ENCODE peak calls at places on chromosomes 4 and X, in eight cellular contexts. Y is ovary; D is esophagus muscularis mucosa; H is cardiac muscle cell; G is spleen; U is left ventricle myocardium inferior; K is mesenchymal stem cell; F is CD8-positive, alpha-beta memory T cell. P is an unnamed sample. For H3K4me1 and H3K36me3, the result is how much of the 10 kb centered on the place peaks cover.

GRCh38 chr4:1766336-1767057 is 26.6 kb upstream of the FGFR3 start:
- DNase-seq in F (no peak), U (no peak), D (no peak), G (no peak), Y (no peak), H (no peak), K (no peak), P (no peak)

GRCh38 chr4:159075531-159075932 is 27.3 kb upstream of the RAPGEF2 start:
- DNase-seq in G (no peak), D (no peak), F (no peak), U (no peak), Y (no peak), K (no peak), H (no peak), P (no peak)

GRCh38 chrX:88425739-88426138 is 321.3 kb upstream of the CPXCR1 start:
- DNase-seq in D (no peak), U (no peak), G (no peak), Y (no peak), F (no peak), H (no peak), K (no peak), P (no peak)

GRCh38 chr4:144531841-144532240 is 114.1 kb upstream of the HHIP start:
- DNase-seq in F (no peak), K (no peak), D (no peak), H (no peak), U (no peak), Y (no peak), G (no peak), P (no peak)

GRCh38 chr4:1530356-1530755 is 124.1 kb upstream of the NKX1-1 start:
- DNase-seq in H (no peak), U (no peak), D (no peak), Y (no peak), G (peak), F (peak), K (no peak), P (no peak)

GRCh38 chr4:16026155-16026761 is 57.6 kb downstream of the PROM1 start:
- DNase-seq in Y (no peak), G (no peak), H (peak), K (peak), D (no peak), U (no peak), F (no peak), P (no peak)

GRCh38 chr4:188439641-188440311 is 300.5 kb downstream of the TRIML1 start:
- DNase-seq in K (no peak), U (peak), Y (no peak), D (peak), H (peak), F (no peak), G (no peak), P (no peak)

GRCh38 chr4:138567696-138568095 is 325.5 kb upstream of the SLC7A11 start:
- DNase-seq in Y (no peak), U (no peak), G (no peak), F (no peak), D (no peak), H (no peak), K (peak), P (no peak)

GRCh38 chr4:108171541-108172230 is 3.0 kb upstream of the LEF1 start:
- DNase-seq in Y (no peak), F (peak), U (no peak), H (no peak), D (no peak), G (peak), K (peak), P (no peak)

GRCh38 chr4:176995-177394 is 52.7 kb downstream of the ZNF718 start:
- DNase-seq in F (no peak), Y (no peak), U (no peak), G (no peak), D (no peak), K (no peak), H (no peak), P (no peak)

DNA sequence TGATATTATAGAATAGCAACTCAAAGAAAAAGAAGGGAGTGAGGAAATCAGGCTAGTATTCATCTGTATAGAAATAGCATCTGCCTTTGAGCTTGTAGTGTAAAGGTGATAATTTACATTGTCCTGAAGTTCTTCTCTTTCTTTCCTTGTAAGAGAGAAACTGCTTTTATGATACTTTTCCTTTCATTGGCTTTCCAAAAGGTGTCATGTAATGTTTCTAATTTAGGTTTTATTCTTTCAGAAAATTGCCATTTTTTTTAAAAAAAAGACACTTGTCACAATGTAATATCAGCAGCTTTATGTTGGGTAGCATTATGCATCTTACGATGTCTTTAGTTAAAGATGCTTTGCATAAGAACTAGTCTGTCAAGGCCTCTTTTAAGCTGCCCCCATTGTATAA is 1153.8 kb upstream of the PCDH7 start:
- DNase-seq in Y (no peak), D (no peak), F (no peak), G (no peak), H (no peak), U (no peak), K (no peak), P (no peak)
- H3K4me1 ChIP-seq in Y (under half), D (under half), F (under half), G (under half), H (under half), U (under half), K (under half), P (under half)

GRCh38 chrX:134171661-134172587 is 65.1 kb upstream of the CCDC160 start:
- DNase-seq in H (peak), U (peak), F (peak), K (peak), G (peak), D (no peak), Y (peak), P (peak)

GRCh38 chrX:134174273-134174660 is 62.7 kb upstream of the CCDC160 start:
- DNase-seq in Y (no peak), G (no peak), F (no peak), K (no peak), U (no peak), H (no peak), D (no peak), P (no peak)

GRCh38 chrX:134174859-134175258 is 62.1 kb upstream of the CCDC160 start:
- DNase-seq in Y (no peak), H (no peak), D (no peak), K (no peak), U (no peak), G (no peak), F (no peak), P (no peak)

GRCh38 chrX:134172588-134173259 is 64.3 kb upstream of the CCDC160 start:
- DNase-seq in Y (peak), G (peak), K (peak), H (peak), D (no peak), U (peak), F (peak), P (no peak)

DNA sequence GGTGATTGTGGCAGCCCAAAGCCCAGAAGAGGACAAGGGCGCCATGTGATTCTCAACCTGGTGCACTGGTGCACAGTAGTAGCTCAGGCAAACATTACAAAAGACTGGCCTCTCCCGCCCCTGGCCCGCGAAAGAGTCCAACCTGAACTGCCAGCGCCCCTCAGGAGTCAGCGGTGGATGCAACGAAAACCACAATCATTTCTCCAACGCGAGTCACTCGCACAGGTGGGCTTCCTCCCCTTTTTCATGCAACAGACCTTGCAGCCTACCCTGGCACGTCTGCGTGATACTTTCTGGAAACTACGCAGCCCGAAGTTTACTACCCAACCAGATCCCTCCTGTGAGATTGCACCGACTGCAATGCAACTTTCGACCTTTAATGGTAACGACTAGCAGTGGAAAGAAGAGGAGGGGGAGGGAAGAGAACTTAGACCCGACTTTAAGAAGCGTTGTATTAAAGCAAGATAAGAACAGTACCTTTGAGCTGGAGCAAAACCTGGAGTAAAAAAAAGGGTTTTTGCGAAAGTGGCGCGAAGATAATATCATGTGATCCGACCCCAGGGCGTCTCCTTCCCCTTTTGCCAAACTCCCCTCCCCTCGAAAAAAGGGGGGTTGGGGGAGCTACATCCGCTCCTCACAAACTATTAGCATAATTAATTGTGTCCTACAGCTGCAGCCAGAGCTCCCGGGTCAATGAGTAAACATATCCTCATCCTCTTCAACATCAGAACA is 63.3 kb upstream of the CCDC160 start:
- DNase-seq in D (no peak), Y (no peak), F (no peak), U (no peak), H (no peak), G (peak), K (no peak), P (no peak)
- H3K27ac ChIP-seq in D (no peak), Y (no peak), F (no peak), U (no peak), H (peak), G (no peak), K (no peak), P (no peak)

DNA sequence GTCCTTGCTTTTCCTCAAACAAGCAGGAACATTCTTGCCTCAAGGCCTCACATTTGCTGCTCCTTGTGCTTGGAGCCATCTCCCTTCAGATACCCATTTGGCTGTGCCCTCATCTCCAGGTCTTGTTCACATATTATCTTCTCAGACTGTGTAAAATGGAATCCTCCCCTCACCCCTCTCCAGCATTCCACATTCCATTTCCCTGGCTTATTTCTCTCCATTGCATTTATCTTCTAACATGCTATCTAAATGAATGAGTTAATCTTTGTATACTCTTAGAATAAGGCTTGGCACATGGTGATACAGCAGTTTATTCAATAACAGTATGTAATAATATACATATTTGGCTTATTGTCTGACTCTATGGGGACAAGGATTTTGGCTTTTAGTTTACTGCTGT is 8.8 kb upstream of the GALNT7 start:
- DNase-seq in Y (no peak), U (no peak), K (no peak), D (no peak), G (no peak), H (no peak), F (no peak), P (no peak)
- H3K36me3 ChIP-seq in Y (under half), U (under half), K (under half), D (under half), G (under half), H (under half), F (under half), P (under half)

GRCh38 chrX:109742722-109743121 is 9.7 kb upstream of the ACSL4 start:
- DNase-seq in G (no peak), F (no peak), U (no peak), Y (no peak), H (peak), D (no peak), K (no peak), P (no peak)

GRCh38 chrX:109751698-109752097 is 18.6 kb upstream of the ACSL4 start:
- DNase-seq in U (no peak), F (no peak), K (no peak), H (no peak), D (no peak), G (no peak), Y (no peak), P (no peak)

GRCh38 chrX:109749207-109749606 is 16.1 kb upstream of the ACSL4 start:
- DNase-seq in K (no peak), F (no peak), D (no peak), H (no peak), U (no peak), Y (no peak), G (peak), P (no peak)

DNA sequence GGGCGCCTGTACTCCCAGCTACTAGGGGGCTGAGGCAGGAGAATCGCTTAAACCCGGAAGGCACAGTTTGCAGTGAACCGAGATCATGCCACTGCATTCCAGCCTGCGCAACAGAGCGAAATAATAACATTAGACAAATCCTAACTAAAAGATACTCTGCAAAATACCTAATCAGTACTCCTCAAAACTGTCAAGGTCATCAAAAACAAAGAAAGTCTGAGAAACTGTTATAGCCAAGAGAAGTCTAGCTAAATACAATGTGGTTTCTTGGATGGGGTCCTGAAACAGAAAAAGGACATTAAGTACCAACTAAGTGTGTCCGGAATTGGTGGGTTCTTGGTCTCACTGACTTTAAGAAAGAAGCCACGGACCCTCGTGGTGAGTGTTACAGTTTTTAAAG is 14.6 kb upstream of the ACSL4 start:
- DNase-seq in H (no peak), Y (no peak), F (no peak), K (no peak), U (no peak), G (no peak), D (no peak), P (no peak)
- H3K4me1 ChIP-seq in H (under half), Y (under half), F (under half), K (under half), U (under half), G (under half), D (under half), P (under half)

GRCh38 chr4:38804654-38805295 is at the start of gene TLR1:
- DNase-seq in D (no peak), U (no peak), H (peak), K (peak), G (no peak), F (no peak), Y (no peak), P (no peak)
- H3K27ac ChIP-seq in D (peak), U (peak), H (no peak), K (no peak), G (peak), F (no peak), Y (peak), P (peak)